ENCODE peak calls at places on chromosomes 1 and 21, in five cellular contexts. One of them, this sample, is unnamed.

GRCh38 chr1:24724345-24725208 is 20.7 kb upstream of the CLIC4 start:
- DNase-seq in neural progenitor cell: peak
- DNase-seq in MM.1S: no peak
- DNase-seq in SK-N-SH: no peak
- DNase-seq in PC-3: peak
- DNase-seq in this sample: peak

GRCh38 chr1:12078938-12079861 is 16.1 kb downstream of the TNFRSF8 start:
- DNase-seq in SK-N-SH: peak
- DNase-seq in PC-3: peak
- DNase-seq in MM.1S: peak
- DNase-seq in neural progenitor cell: peak
- DNase-seq in this sample: peak

GRCh38 chr1:87867631-87868030 is 539.0 kb downstream of the LMO4 start:
- DNase-seq in SK-N-SH: no peak
- DNase-seq in neural progenitor cell: no peak
- DNase-seq in MM.1S: no peak
- DNase-seq in PC-3: peak
- DNase-seq in this sample: peak

GRCh38 chr1:209893751-209894150 is 44.3 kb upstream of the SYT14 start:
- DNase-seq in SK-N-SH: no peak
- DNase-seq in PC-3: peak
- DNase-seq in MM.1S: no peak
- DNase-seq in neural progenitor cell: no peak
- DNase-seq in this sample: no peak

GRCh38 chr21:32524010-32524719 is 61.2 kb downstream of the TCP10L start:
- DNase-seq in SK-N-SH: no peak
- DNase-seq in MM.1S: peak
- DNase-seq in PC-3: no peak
- DNase-seq in neural progenitor cell: peak
- DNase-seq in this sample: peak

GRCh38 chr1:143691971-143692529 is 279.7 kb downstream of the FAM72C start:
- DNase-seq in SK-N-SH: no peak
- DNase-seq in neural progenitor cell: no peak
- DNase-seq in MM.1S: no peak
- DNase-seq in PC-3: no peak
- DNase-seq in this sample: no peak

GRCh38 chr1:108643492-108644333 is 17.2 kb downstream of the HENMT1 start:
- DNase-seq in MM.1S: peak
- DNase-seq in PC-3: peak
- DNase-seq in neural progenitor cell: peak
- DNase-seq in SK-N-SH: peak
- DNase-seq in this sample: peak

GRCh38 chr1:225700164-225700740 is 47.3 kb upstream of the ENAH start:
- DNase-seq in neural progenitor cell: peak
- DNase-seq in PC-3: peak
- DNase-seq in MM.1S: no peak
- DNase-seq in SK-N-SH: no peak
- DNase-seq in this sample: peak

GRCh38 chr1:229109320-229109761 is 161.6 kb upstream of the RAB4A start:
- DNase-seq in PC-3: no peak
- DNase-seq in neural progenitor cell: no peak
- DNase-seq in MM.1S: no peak
- DNase-seq in SK-N-SH: no peak
- DNase-seq in this sample: no peak

GRCh38 chr1:16913616-16913865 is 8.2 kb upstream of the CROCC start:
- DNase-seq in PC-3: no peak
- DNase-seq in SK-N-SH: no peak
- DNase-seq in neural progenitor cell: no peak
- DNase-seq in MM.1S: no peak
- DNase-seq in this sample: no peak

GRCh38 chr1:193458628-193459027 is 272.2 kb upstream of the B3GALT2 start:
- DNase-seq in MM.1S: no peak
- DNase-seq in SK-N-SH: no peak
- DNase-seq in PC-3: no peak
- DNase-seq in neural progenitor cell: no peak
- DNase-seq in this sample: no peak

GRCh38 chr1:92739669-92740524 is 45.0 kb downstream of the EVI5 start:
- DNase-seq in MM.1S: no peak
- DNase-seq in neural progenitor cell: no peak
- DNase-seq in SK-N-SH: no peak
- DNase-seq in PC-3: no peak
- DNase-seq in this sample: no peak

GRCh38 chr1:89929467-89930063 is 65.3 kb upstream of the ZNF326 start:
- DNase-seq in SK-N-SH: no peak
- DNase-seq in PC-3: no peak
- DNase-seq in neural progenitor cell: no peak
- DNase-seq in MM.1S: no peak
- DNase-seq in this sample: no peak

GRCh38 chr1:25253911-25254310 is 6.7 kb upstream of the RSRP1 start:
- DNase-seq in SK-N-SH: no peak
- DNase-seq in MM.1S: no peak
- DNase-seq in PC-3: peak
- DNase-seq in neural progenitor cell: no peak
- DNase-seq in this sample: peak

GRCh38 chr1:109399326-109399957 is 1.7 kb upstream of the SORT1 start:
- DNase-seq in neural progenitor cell: peak
- DNase-seq in SK-N-SH: peak
- DNase-seq in PC-3: peak
- DNase-seq in MM.1S: peak
- DNase-seq in this sample: peak

GRCh38 chr1:32448773-32449456 is 16.0 kb upstream of the ZBTB8B start:
- DNase-seq in PC-3: peak
- DNase-seq in MM.1S: no peak
- DNase-seq in SK-N-SH: no peak
- DNase-seq in neural progenitor cell: peak
- DNase-seq in this sample: peak

GRCh38 chr21:37128069-37128468 is 55.0 kb downstream of the TTC3 start:
- DNase-seq in MM.1S: no peak
- DNase-seq in neural progenitor cell: no peak
- DNase-seq in SK-N-SH: no peak
- DNase-seq in PC-3: peak
- DNase-seq in this sample: no peak

GRCh38 chr1:239274242-239274830 is 112.0 kb upstream of the CHRM3 start:
- DNase-seq in PC-3: no peak
- DNase-seq in SK-N-SH: no peak
- DNase-seq in neural progenitor cell: no peak
- DNase-seq in MM.1S: no peak
- DNase-seq in this sample: no peak

GRCh38 chr1:182029379-182030331 is 31.9 kb downstream of the ZNF648 start:
- DNase-seq in SK-N-SH: peak
- DNase-seq in PC-3: peak
- DNase-seq in MM.1S: peak
- DNase-seq in neural progenitor cell: peak
- DNase-seq in this sample: peak

GRCh38 chr1:3588395-3588794 is 22.9 kb downstream of the MEGF6 start:
- DNase-seq in PC-3: no peak
- DNase-seq in SK-N-SH: no peak
- DNase-seq in neural progenitor cell: no peak
- DNase-seq in MM.1S: no peak
- DNase-seq in this sample: no peak

GRCh38 chr1:192133350-192133950 is 24.8 kb upstream of the RGS18 start:
- DNase-seq in SK-N-SH: no peak
- DNase-seq in MM.1S: no peak
- DNase-seq in neural progenitor cell: no peak
- DNase-seq in PC-3: peak
- DNase-seq in this sample: no peak

GRCh38 chr1:66436378-66437135 is 97.4 kb upstream of the SGIP1 start:
- DNase-seq in PC-3: peak
- DNase-seq in SK-N-SH: no peak
- DNase-seq in neural progenitor cell: no peak
- DNase-seq in MM.1S: peak
- DNase-seq in this sample: peak

GRCh38 chr1:66323958-66324357 is 210.0 kb upstream of the SGIP1 start:
- DNase-seq in SK-N-SH: no peak
- DNase-seq in PC-3: no peak
- DNase-seq in MM.1S: no peak
- DNase-seq in neural progenitor cell: no peak
- DNase-seq in this sample: peak

GRCh38 chr1:234780112-234780511 is 170.1 kb upstream of the IRF2BP2 start:
- DNase-seq in PC-3: no peak
- DNase-seq in SK-N-SH: no peak
- DNase-seq in MM.1S: no peak
- DNase-seq in neural progenitor cell: no peak
- DNase-seq in this sample: no peak

GRCh38 chr1:1973716-1974642 is 29.6 kb downstream of the CFAP74 start:
- DNase-seq in MM.1S: no peak
- DNase-seq in SK-N-SH: no peak
- DNase-seq in neural progenitor cell: peak
- DNase-seq in PC-3: no peak
- DNase-seq in this sample: no peak

GRCh38 chr1:241606544-241606943 is 33.6 kb downstream of the CHML start:
- DNase-seq in MM.1S: no peak
- DNase-seq in SK-N-SH: no peak
- DNase-seq in neural progenitor cell: no peak
- DNase-seq in PC-3: peak
- DNase-seq in this sample: no peak

GRCh38 chr1:230303822-230304221 is 122.3 kb downstream of the PGBD5 start:
- DNase-seq in PC-3: peak
- DNase-seq in SK-N-SH: no peak
- DNase-seq in neural progenitor cell: no peak
- DNase-seq in MM.1S: no peak
- DNase-seq in this sample: peak

GRCh38 chr1:67044631-67045270 is 9.2 kb downstream of the SLC35D1 start:
- DNase-seq in PC-3: no peak
- DNase-seq in MM.1S: no peak
- DNase-seq in neural progenitor cell: no peak
- DNase-seq in SK-N-SH: no peak
- DNase-seq in this sample: peak

GRCh38 chr1:20551945-20552727 is at the start of gene FAM43B:
- DNase-seq in SK-N-SH: peak
- DNase-seq in neural progenitor cell: peak
- DNase-seq in MM.1S: no peak
- DNase-seq in PC-3: no peak
- DNase-seq in this sample: peak

GRCh38 chr1:6984996-6985395 is 199.7 kb downstream of the CAMTA1 start:
- DNase-seq in PC-3: no peak
- DNase-seq in SK-N-SH: no peak
- DNase-seq in MM.1S: no peak
- DNase-seq in neural progenitor cell: no peak
- DNase-seq in this sample: no peak

GRCh38 chr1:175514309-175515001 is 228.9 kb downstream of the TNR start:
- DNase-seq in MM.1S: no peak
- DNase-seq in SK-N-SH: peak
- DNase-seq in PC-3: no peak
- DNase-seq in neural progenitor cell: no peak
- DNase-seq in this sample: peak

GRCh38 chr21:32468567-32469175 is 56.2 kb downstream of the EVA1C start:
- DNase-seq in PC-3: no peak
- DNase-seq in MM.1S: no peak
- DNase-seq in SK-N-SH: no peak
- DNase-seq in neural progenitor cell: no peak
- DNase-seq in this sample: no peak

DNA sequence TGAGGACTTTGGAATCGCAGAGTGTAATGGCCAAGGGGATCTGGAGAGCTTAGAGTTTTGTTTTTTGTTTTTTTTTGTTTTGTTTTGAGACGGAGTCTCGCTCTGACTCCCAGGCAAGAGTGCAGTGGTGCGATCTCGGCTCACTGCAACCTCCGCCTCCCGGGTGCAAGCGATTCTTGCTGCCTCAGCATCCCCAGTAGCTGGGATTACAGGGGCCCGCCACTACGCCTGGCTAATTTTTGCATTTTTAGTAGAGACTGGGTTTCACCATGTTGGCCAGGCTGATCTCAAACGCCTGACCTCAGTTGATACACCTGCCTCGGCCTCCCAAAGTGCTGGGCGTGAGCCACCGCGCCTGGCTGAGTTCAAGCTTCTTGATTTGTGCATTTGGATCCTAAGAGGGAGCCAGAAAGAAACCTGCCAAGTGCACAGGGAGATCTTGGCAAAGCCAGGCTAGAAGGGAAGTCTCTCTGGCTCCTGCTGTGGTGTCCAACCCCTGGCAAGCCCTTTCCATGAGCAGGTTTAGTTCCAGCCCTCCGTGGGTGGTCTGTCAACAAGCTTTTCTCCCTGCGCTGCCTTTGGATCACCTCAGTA is 852 bp downstream of the FAAH start:
- DNase-seq in PC-3: no peak
- DNase-seq in SK-N-SH: no peak
- DNase-seq in MM.1S: peak
- DNase-seq in neural progenitor cell: peak
- DNase-seq in this sample: no peak
- H3K9ac ChIP-seq in PC-3: no peak
- H3K9ac ChIP-seq in SK-N-SH: no peak
- H3K9ac ChIP-seq in MM.1S: peak
- H3K9ac ChIP-seq in neural progenitor cell: no peak
- H3K9ac ChIP-seq in this sample: no peak

GRCh38 chr21:46307625-46308024 is 16.0 kb downstream of the C21orf58 start:
- DNase-seq in neural progenitor cell: no peak
- DNase-seq in MM.1S: no peak
- DNase-seq in PC-3: peak
- DNase-seq in SK-N-SH: no peak
- DNase-seq in this sample: peak
- TF ChIP-seq EZH2phosphoT487 in neural progenitor cell: no peak
- TF ChIP-seq EZH2phosphoT487 in MM.1S: no peak
- TF ChIP-seq EZH2phosphoT487 in PC-3: no peak
- TF ChIP-seq EZH2phosphoT487 in SK-N-SH: no peak
- TF ChIP-seq EZH2phosphoT487 in this sample: no peak

GRCh38 chr1:40712405-40712944 is 21.0 kb downstream of the NFYC start:
- DNase-seq in neural progenitor cell: no peak
- DNase-seq in PC-3: peak
- DNase-seq in MM.1S: no peak
- DNase-seq in SK-N-SH: no peak
- DNase-seq in this sample: no peak

GRCh38 chr1:40712997-40713396 is 21.5 kb downstream of the NFYC start:
- DNase-seq in neural progenitor cell: no peak
- DNase-seq in MM.1S: no peak
- DNase-seq in SK-N-SH: no peak
- DNase-seq in PC-3: peak
- DNase-seq in this sample: no peak

GRCh38 chr1:40709802-40710278 is 18.3 kb downstream of the NFYC start:
- DNase-seq in SK-N-SH: no peak
- DNase-seq in PC-3: no peak
- DNase-seq in MM.1S: no peak
- DNase-seq in neural progenitor cell: no peak
- DNase-seq in this sample: no peak

GRCh38 chr1:40710581-40711315 is 19.2 kb downstream of the NFYC start:
- DNase-seq in neural progenitor cell: peak
- DNase-seq in PC-3: no peak
- DNase-seq in MM.1S: no peak
- DNase-seq in SK-N-SH: no peak
- DNase-seq in this sample: peak

GRCh38 chr1:40711465-40712404 is 20.2 kb downstream of the NFYC start:
- DNase-seq in SK-N-SH: no peak
- DNase-seq in MM.1S: no peak
- DNase-seq in neural progenitor cell: no peak
- DNase-seq in PC-3: peak
- DNase-seq in this sample: peak
- H3K9ac ChIP-seq in SK-N-SH: peak
- H3K9ac ChIP-seq in MM.1S: no peak
- H3K9ac ChIP-seq in neural progenitor cell: peak
- H3K9ac ChIP-seq in PC-3: peak
- H3K9ac ChIP-seq in this sample: peak

DNA sequence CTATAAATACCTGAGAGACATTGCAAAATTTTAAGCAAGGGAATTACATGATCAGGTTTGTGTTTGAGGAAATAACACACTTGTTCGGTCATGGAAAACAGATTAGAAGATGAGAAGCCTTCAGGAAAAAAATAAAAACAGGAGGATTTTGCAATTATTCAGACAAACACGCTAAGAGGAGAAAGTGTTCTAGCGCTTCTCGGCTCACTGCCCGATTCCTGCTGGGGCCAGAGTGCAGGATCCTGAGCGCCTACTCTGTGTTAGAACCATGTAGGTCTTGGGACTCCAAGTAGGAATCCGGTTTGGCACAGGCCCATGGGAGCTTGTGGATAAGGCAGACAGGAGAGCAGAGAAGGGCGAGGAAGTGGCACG is 8.1 kb upstream of the PRELP start:
- DNase-seq in neural progenitor cell: no peak
- DNase-seq in SK-N-SH: no peak
- DNase-seq in PC-3: no peak
- DNase-seq in MM.1S: no peak
- DNase-seq in this sample: peak
- TF ChIP-seq EZH2phosphoT487 in neural progenitor cell: no peak
- TF ChIP-seq EZH2phosphoT487 in SK-N-SH: no peak
- TF ChIP-seq EZH2phosphoT487 in PC-3: no peak
- TF ChIP-seq EZH2phosphoT487 in MM.1S: no peak
- TF ChIP-seq EZH2phosphoT487 in this sample: no peak